ENCODE peak calls at places on chromosomes 7 and 10, in five cellular contexts. One of them, this sample, is unnamed.

GRCh38 chr7:47211467-47212121 is 370.3 kb downstream of the TNS3 start:
- DNase-seq in H9: no peak
- DNase-seq in neuronal stem cell: no peak
- DNase-seq in H1: no peak
- DNase-seq in IMR-90: no peak
- DNase-seq in this sample: peak; percentile 52

GRCh38 chr10:126458453-126458852 is 70.2 kb upstream of the ADAM12 start:
- DNase-seq in H9: no peak
- DNase-seq in neuronal stem cell: no peak
- DNase-seq in H1: peak; percentile 17
- DNase-seq in IMR-90: peak; percentile 30
- DNase-seq in this sample: peak; percentile 70

GRCh38 chr7:43649755-43650274 is 66.9 kb downstream of the STK17A start:
- DNase-seq in H9: no peak
- DNase-seq in neuronal stem cell: no peak
- DNase-seq in H1: no peak
- DNase-seq in IMR-90: peak; percentile 50
- DNase-seq in this sample: peak; percentile 65

GRCh38 chr7:101390901-101391301 is 28.2 kb downstream of the COL26A1 start:
- DNase-seq in H9: peak; percentile 69
- DNase-seq in neuronal stem cell: peak; percentile 76
- DNase-seq in H1: no peak
- DNase-seq in IMR-90: no peak
- DNase-seq in this sample: peak; percentile 89

GRCh38 chr7:73969991-73970390 is 58.0 kb upstream of the ELN start:
- DNase-seq in H9: no peak
- DNase-seq in neuronal stem cell: no peak
- DNase-seq in H1: peak; percentile 8
- DNase-seq in IMR-90: no peak
- DNase-seq in this sample: no peak

GRCh38 chr10:60644436-60645130 is 133.7 kb upstream of the CDK1 start:
- DNase-seq in H9: no peak
- DNase-seq in neuronal stem cell: no peak
- DNase-seq in H1: no peak
- DNase-seq in IMR-90: no peak
- DNase-seq in this sample: no peak

GRCh38 chr7:80905334-80905733 is 13.5 kb downstream of the SEMA3C start:
- DNase-seq in H9: no peak
- DNase-seq in neuronal stem cell: no peak
- DNase-seq in H1: no peak
- DNase-seq in IMR-90: no peak
- DNase-seq in this sample: no peak

GRCh38 chr7:26065652-26066051 is 86.3 kb upstream of the NFE2L3 start:
- DNase-seq in H9: no peak
- DNase-seq in neuronal stem cell: no peak
- DNase-seq in H1: no peak
- DNase-seq in IMR-90: no peak
- DNase-seq in this sample: no peak

GRCh38 chr7:37112210-37112609 is 336.5 kb downstream of the ELMO1 start:
- DNase-seq in H9: no peak
- DNase-seq in neuronal stem cell: no peak
- DNase-seq in H1: no peak
- DNase-seq in IMR-90: no peak
- DNase-seq in this sample: no peak

GRCh38 chr7:129074361-129074871 is 19.5 kb upstream of the TNPO3 start:
- DNase-seq in H9: no peak
- DNase-seq in neuronal stem cell: no peak
- DNase-seq in H1: no peak
- DNase-seq in IMR-90: no peak
- DNase-seq in this sample: no peak

GRCh38 chr7:147089608-147090007 is 973.0 kb downstream of the CNTNAP2 start:
- DNase-seq in H9: no peak
- DNase-seq in neuronal stem cell: no peak
- DNase-seq in H1: no peak
- DNase-seq in IMR-90: no peak
- DNase-seq in this sample: no peak

GRCh38 chr7:66948480-66949109 is 27.6 kb downstream of the TMEM248 start:
- DNase-seq in H9: no peak
- DNase-seq in neuronal stem cell: no peak
- DNase-seq in H1: no peak
- DNase-seq in IMR-90: no peak
- DNase-seq in this sample: no peak

GRCh38 chr10:7707102-7707501 is 4.0 kb downstream of the ITIH2 start:
- DNase-seq in H9: no peak
- DNase-seq in neuronal stem cell: no peak
- DNase-seq in H1: no peak
- DNase-seq in IMR-90: no peak
- DNase-seq in this sample: no peak

GRCh38 chr10:52597189-52597863 is 175.3 kb downstream of the MBL2 start:
- DNase-seq in H9: no peak
- DNase-seq in neuronal stem cell: no peak
- DNase-seq in H1: no peak
- DNase-seq in IMR-90: no peak
- DNase-seq in this sample: no peak

GRCh38 chr7:119482209-119482608 is 790.8 kb upstream of the KCND2 start:
- DNase-seq in H9: peak; percentile 77
- DNase-seq in neuronal stem cell: peak; percentile 17
- DNase-seq in H1: peak; percentile 57
- DNase-seq in IMR-90: no peak
- DNase-seq in this sample: peak; percentile 82

DNA sequence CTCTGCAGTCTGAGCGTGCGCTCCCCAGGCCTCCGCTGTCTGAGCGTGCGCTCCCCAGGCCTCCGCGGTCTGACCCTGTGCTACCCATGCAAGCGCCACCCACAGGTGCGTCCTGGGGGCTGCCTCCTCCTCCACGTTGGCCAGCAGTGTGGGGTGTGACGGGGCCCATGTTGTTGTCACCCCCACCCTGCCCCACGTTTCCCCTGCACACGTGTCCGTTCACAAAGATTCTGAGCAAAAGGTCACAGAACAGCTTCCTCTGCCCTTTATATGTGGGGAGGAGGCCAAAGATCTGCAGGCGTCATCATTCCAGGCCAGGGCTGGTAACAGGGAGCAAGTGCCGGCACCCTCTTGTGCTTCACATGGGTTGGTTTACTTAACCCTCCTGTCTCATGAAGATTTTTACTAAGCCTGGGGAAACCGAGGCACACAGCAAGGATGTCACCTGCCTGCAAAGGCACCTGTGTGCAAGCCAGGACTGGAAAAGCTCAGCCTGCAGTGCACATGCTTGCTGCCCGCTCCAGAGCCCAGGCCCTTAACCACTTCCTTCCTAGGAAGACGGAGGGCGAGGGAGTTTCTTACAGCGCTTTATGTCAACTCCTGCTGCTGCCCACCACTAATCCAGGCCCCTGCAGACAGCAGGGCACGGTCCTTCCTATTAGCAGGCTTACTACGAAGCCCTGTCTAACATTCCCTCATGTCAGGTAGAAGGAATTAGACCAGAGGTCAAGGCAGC is 4.8 kb downstream of the GPR146 start:
- DNase-seq in H9: no peak
- DNase-seq in neuronal stem cell: no peak
- DNase-seq in H1: no peak
- DNase-seq in IMR-90: no peak
- DNase-seq in this sample: no peak
- H3K18ac ChIP-seq in H9: no peak overlapping the region
- H3K18ac ChIP-seq in neuronal stem cell: peak overlapping the region; percentile 45
- H3K18ac ChIP-seq in H1: no peak overlapping the region
- H3K18ac ChIP-seq in IMR-90: no peak overlapping the region
- H3K18ac ChIP-seq in this sample: no peak overlapping the region

DNA sequence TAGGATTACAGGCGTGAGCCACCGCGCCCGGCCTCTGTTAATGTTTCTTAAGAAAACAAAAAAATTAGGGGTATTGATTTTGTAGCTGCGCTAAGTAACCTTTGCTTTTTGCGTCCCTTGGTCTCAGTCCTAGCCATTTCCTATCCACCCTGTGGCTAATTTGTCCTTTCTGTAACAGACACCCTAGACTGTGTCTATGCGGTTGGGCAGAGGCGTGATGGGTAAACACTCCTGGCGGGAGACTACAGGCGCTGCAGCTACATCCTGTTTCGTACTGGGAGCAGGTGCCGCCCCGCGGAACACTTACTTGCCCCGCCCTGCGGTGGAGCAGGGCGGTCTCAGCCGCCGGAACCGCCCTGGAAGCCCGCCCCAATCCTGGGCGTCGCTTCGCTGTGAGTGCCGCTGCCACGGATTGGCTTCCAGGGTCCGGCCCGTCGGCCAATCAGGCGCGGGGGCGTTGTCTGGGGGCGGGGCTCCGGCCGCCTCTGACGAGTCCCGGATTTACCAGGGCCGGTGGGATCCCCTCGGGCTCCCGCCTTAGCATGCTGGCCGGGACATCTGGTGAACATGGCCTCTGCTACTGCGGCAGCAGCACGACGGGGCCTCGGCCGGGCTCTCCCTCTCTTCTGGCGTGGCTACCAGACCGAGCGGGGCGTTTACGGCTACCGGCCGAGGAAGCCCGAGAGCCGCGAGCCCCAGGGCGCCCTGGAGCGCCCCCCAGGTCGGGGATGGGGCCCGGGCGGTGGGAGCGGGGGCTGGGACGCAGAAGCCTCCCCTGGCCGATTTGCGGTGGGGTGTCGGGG is at the start of gene DHTKD1:
- DNase-seq in H9: peak; percentile 99
- DNase-seq in neuronal stem cell: peak; percentile 94
- DNase-seq in H1: peak; percentile 99
- DNase-seq in IMR-90: peak; percentile 96
- DNase-seq in this sample: peak; percentile 99
- H3K18ac ChIP-seq in H9: peak within 1 kb of the TSS; percentile 85
- H3K18ac ChIP-seq in neuronal stem cell: peak within 1 kb of the TSS; percentile 98
- H3K18ac ChIP-seq in H1: peak within 1 kb of the TSS; percentile 83
- H3K18ac ChIP-seq in IMR-90: peak within 1 kb of the TSS; percentile 44
- H3K18ac ChIP-seq in this sample: peak within 1 kb of the TSS; percentile 98

GRCh38 chr10:46287846-46288480 is 1.2 kb downstream of the ANTXRL start:
- DNase-seq in H9: no peak
- DNase-seq in neuronal stem cell: no peak
- DNase-seq in H1: no peak
- DNase-seq in IMR-90: no peak
- DNase-seq in this sample: peak; percentile 53

GRCh38 chr10:46285966-46286620 is 704 bp upstream of the ANTXRL start:
- DNase-seq in H9: no peak
- DNase-seq in neuronal stem cell: no peak
- DNase-seq in H1: no peak
- DNase-seq in IMR-90: no peak
- DNase-seq in this sample: peak; percentile 44

GRCh38 chr10:46285300-46285699 is 1.5 kb upstream of the ANTXRL start:
- DNase-seq in H9: peak; percentile 18
- DNase-seq in neuronal stem cell: no peak
- DNase-seq in H1: no peak
- DNase-seq in IMR-90: no peak
- DNase-seq in this sample: peak; percentile 31

GRCh38 chr10:46288601-46289206 is 1.9 kb downstream of the ANTXRL start:
- DNase-seq in H9: no peak
- DNase-seq in neuronal stem cell: no peak
- DNase-seq in H1: no peak
- DNase-seq in IMR-90: no peak
- DNase-seq in this sample: peak; percentile 54

DNA sequence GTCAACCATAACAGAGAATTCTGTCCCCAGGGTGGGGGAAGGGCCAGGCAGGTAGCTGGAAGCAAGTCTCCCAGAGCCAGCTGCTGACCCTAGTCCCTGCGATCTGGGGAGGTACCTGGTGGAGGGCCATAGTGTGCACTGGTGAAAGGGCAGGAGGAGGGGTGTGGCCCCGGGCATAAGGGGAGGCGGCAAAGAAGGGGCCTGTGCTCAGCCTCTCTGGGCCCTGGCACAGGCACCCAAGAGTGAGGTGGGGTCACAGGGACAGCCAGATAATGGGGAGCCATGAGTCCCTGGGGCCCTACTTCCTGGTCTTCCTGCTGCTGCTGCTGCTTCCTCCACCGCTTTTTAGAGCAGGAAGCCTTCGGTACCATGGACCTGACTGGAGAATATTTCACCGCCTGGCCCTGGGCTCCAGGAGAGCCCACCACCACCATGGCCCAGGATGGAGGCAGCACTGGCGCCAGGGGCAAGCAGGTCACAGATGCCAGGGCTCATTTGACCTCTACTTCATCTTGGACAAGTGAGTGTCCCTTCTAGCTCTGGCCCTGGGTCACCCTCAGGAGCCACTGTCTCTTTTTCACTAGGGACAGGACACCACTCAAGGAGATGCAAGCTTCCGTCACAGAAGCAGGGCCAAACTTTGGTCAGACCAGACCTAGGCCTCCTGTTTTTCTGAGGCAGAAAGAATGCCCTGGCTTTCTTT is at the start of gene ANTXRL:
- DNase-seq in H9: no peak
- DNase-seq in neuronal stem cell: no peak
- DNase-seq in H1: no peak
- DNase-seq in IMR-90: no peak
- DNase-seq in this sample: no peak
- H3K18ac ChIP-seq in H9: no peak within 1 kb of the TSS
- H3K18ac ChIP-seq in neuronal stem cell: peak within 1 kb of the TSS; percentile 7
- H3K18ac ChIP-seq in H1: no peak within 1 kb of the TSS
- H3K18ac ChIP-seq in IMR-90: no peak within 1 kb of the TSS
- H3K18ac ChIP-seq in this sample: no peak within 1 kb of the TSS

GRCh38 chr7:100015232-100016208 is at the start of gene ZKSCAN1:
- DNase-seq in H9: peak; percentile 91
- DNase-seq in neuronal stem cell: peak; percentile 89
- DNase-seq in H1: peak; percentile 84
- DNase-seq in IMR-90: peak; percentile 94
- DNase-seq in this sample: peak; percentile 97
- H3K18ac ChIP-seq in H9: peak within 1 kb of the TSS; percentile 85
- H3K18ac ChIP-seq in neuronal stem cell: peak within 1 kb of the TSS; percentile 96
- H3K18ac ChIP-seq in H1: no peak within 1 kb of the TSS
- H3K18ac ChIP-seq in IMR-90: peak within 1 kb of the TSS; percentile 27
- H3K18ac ChIP-seq in this sample: peak within 1 kb of the TSS; percentile 91